ENCODE peak calls at places on chromosomes 5 and 9, in five cellular contexts. D is MM.1S, N is neural progenitor cell, C is GM23248, B is GM23338. H is an unnamed sample.
A peak's percentile ranks its signal among the peaks of the same experiment; 100 is the strongest.

GRCh38 chr5:2958976-2959375 is 207.5 kb upstream of the IRX2 start:
- DNase-seq in C (no peak), B (no peak), N (no peak), D (no peak), H (no peak)

GRCh38 chr5:953535-954449 is 54.8 kb upstream of the NKD2 start:
- DNase-seq in C (no peak), N (no peak), D (no peak), B (no peak), H (no peak)

GRCh38 chr9:84856181-84856632 is 186.7 kb downstream of the NTRK2 start:
- DNase-seq in N (no peak), D (no peak), C (peak; percentile 81), B (no peak), H (no peak)

GRCh38 chr5:141260458-141261237 is 15.5 kb downstream of the PCDHB15 start:
- DNase-seq in N (peak; percentile 11), D (no peak), B (peak; percentile 47), C (peak; percentile 27), H (no peak)

GRCh38 chr9:97398999-97399758 is 12.7 kb upstream of the TDRD7 start:
- DNase-seq in D (peak; percentile 62), C (peak; percentile 87), B (peak; percentile 85), N (peak; percentile 76), H (peak; percentile 91)

GRCh38 chr5:158414333-158414762 is 555.4 kb upstream of the CLINT1 start:
- DNase-seq in B (no peak), D (no peak), C (no peak), N (no peak), H (no peak)

GRCh38 chr5:167072225-167072624 is 1219.2 kb upstream of the WWC1 start:
- DNase-seq in D (no peak), C (peak; percentile 3), N (no peak), B (no peak), H (no peak)

GRCh38 chr5:40679071-40679997 is at the start of gene PTGER4:
- DNase-seq in B (peak; percentile 93), C (peak; percentile 94), N (peak; percentile 91), D (peak; percentile 86), H (peak; percentile 97)

GRCh38 chr5:29079771-29080170 is 2041.4 kb upstream of the CDH9 start:
- DNase-seq in C (no peak), N (peak; percentile 34), B (peak; percentile 70), D (no peak), H (no peak)

GRCh38 chr5:15521349-15521937 is 21.5 kb downstream of the FBXL7 start:
- DNase-seq in C (no peak), D (no peak), B (no peak), N (no peak), H (no peak)

GRCh38 chr5:17238521-17239041 is 21.1 kb downstream of the BASP1 start:
- DNase-seq in N (no peak), D (no peak), B (no peak), C (peak; percentile 81), H (no peak)

GRCh38 chr9:114518599-114519022 is 13.3 kb upstream of the WHRN start:
- DNase-seq in C (no peak), D (peak; percentile 78), N (no peak), B (no peak), H (no peak)

GRCh38 chr9:70144131-70144503 is 100.5 kb downstream of the MAMDC2 start:
- DNase-seq in D (no peak), B (no peak), N (no peak), C (no peak), H (no peak)

GRCh38 chr5:102758576-102758975 is 3.5 kb downstream of the PAM start:
- DNase-seq in C (peak; percentile 72), B (no peak), D (no peak), N (no peak), H (no peak)

GRCh38 chr5:160685695-160686094 is 166.3 kb downstream of the ATP10B start:
- DNase-seq in N (peak; percentile 58), D (peak; percentile 50), C (no peak), B (peak; percentile 75), H (no peak)

GRCh38 chr5:73963021-73963420 is 337.0 kb downstream of the ARHGEF28 start:
- DNase-seq in C (no peak), N (no peak), B (no peak), D (no peak), H (peak; percentile 89)

GRCh38 chr9:13171261-13171660 is 108.2 kb downstream of the MPDZ start:
- DNase-seq in C (no peak), D (no peak), B (no peak), N (no peak), H (no peak)

GRCh38 chr9:130786526-130786925 is 48.5 kb upstream of the ABL1 start:
- DNase-seq in B (no peak), N (no peak), D (no peak), C (no peak), H (no peak)
- H3K4me2 ChIP-seq in B (no peak overlapping the region), N (no peak overlapping the region), D (no peak overlapping the region), C (no peak overlapping the region), H (no peak overlapping the region)

GRCh38 chr5:32916648-32917047 is 205.5 kb downstream of the NPR3 start:
- DNase-seq in D (peak; percentile 42), C (peak; percentile 62), N (peak; percentile 50), B (peak; percentile 73), H (no peak)
- H3F3A ChIP-seq in D (no peaks in the 10 kb centered on the region), C (no peaks in the 10 kb centered on the region), N (no peaks in the 10 kb centered on the region), B (no peaks in the 10 kb centered on the region), H (no peaks in the 10 kb centered on the region)

GRCh38 chr5:170504598-170505266 is 912 bp downstream of the KCNIP1 start:
- DNase-seq in B (peak; percentile 18), D (no peak), N (no peak), C (no peak), H (no peak)
- H3K4me3 ChIP-seq in B (peak overlapping the region; percentile 66), D (no peak overlapping the region), N (peak overlapping the region; percentile 56), C (no peak overlapping the region), H (no peak overlapping the region)

GRCh38 chr9:91429501-91429900 is 5.9 kb upstream of the NFIL3 start:
- DNase-seq in B (no peak), D (peak; percentile 98), C (no peak), N (no peak), H (no peak)
- H3K4me2 ChIP-seq in B (no peak overlapping the region), D (peak overlapping the region; percentile 88), C (no peak overlapping the region), N (no peak overlapping the region), H (no peak overlapping the region)

GRCh38 chr5:151673421-151673820 is 13.3 kb downstream of the SPARC start:
- DNase-seq in N (no peak), D (no peak), B (no peak), C (no peak), H (no peak)

GRCh38 chr5:151670074-151670686 is 16.5 kb downstream of the SPARC start:
- DNase-seq in D (no peak), C (no peak), B (no peak), N (no peak), H (no peak)

GRCh38 chr5:151667083-151667482 is 19.6 kb downstream of the SPARC start:
- DNase-seq in D (no peak), C (no peak), B (no peak), N (no peak), H (no peak)

GRCh38 chr5:151671979-151672378 is 14.7 kb downstream of the SPARC start:
- DNase-seq in B (no peak), C (peak; percentile 88), N (no peak), D (no peak), H (no peak)

GRCh38 chr5:151670953-151671636 is 15.6 kb downstream of the SPARC start:
- DNase-seq in N (no peak), D (no peak), B (no peak), C (peak; percentile 84), H (no peak)
- H3F3A ChIP-seq in N (no peaks in the 10 kb centered on the region), D (no peaks in the 10 kb centered on the region), B (no peaks in the 10 kb centered on the region), C (peaks cover 96% of the 10 kb centered on the region), H (no peaks in the 10 kb centered on the region)

GRCh38 chr5:174732040-174733020 is 7.9 kb downstream of the MSX2 start:
- DNase-seq in N (peak; percentile 66), D (no peak), C (no peak), B (peak; percentile 63), H (no peak)
- H3K4me3 ChIP-seq in N (peak overlapping the region; percentile 40), D (no peak overlapping the region), C (peak overlapping the region; percentile 28), B (peak overlapping the region; percentile 54), H (no peak overlapping the region)

DNA sequence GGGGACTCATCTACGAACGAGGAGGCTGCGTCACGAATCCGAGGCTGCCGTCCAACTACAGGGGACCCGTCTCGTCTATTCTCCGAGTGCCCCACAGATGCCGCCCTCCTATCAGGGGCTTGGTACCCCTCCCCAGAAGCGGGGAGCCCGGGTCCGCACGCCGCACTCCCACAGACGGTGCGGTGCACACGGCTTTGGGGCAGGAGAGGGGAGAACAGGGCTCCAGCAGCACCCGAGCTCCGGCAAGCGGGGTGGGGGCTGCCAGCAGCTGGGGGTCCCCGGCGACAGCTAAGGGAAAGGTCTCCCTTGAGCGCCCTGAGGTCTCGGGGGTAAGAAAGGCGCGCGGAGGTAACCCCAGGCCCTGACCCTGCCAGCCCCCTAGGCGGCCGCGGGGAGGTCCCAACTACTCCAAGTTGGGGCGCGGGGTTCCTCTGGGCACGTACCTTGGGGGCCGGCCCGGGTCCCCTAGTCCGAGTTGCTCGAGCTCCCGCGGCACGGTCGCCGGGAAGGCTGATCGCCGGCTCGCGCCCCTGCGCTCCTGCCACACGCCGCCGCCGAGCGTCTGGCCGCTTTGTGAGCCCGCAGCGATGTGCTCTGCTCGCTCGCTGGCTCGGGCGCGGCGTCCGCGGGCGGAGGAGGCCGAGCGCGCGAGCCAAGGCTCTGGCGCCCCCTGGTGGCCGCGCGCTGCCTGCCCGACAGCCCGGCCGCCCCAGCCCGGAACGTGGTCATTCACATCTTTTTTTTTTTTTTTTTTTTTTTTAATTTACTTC is at the start of gene SPOCK1:
- DNase-seq in N (peak; percentile 96), C (peak; percentile 95), D (peak; percentile 77), B (peak; percentile 90), H (peak; percentile 81)
- H3K4me2 ChIP-seq in N (peak within 1 kb of the TSS; percentile 97), C (peak within 1 kb of the TSS; percentile 83), D (peak within 1 kb of the TSS; percentile 83), B (peak within 1 kb of the TSS; percentile 84), H (peak within 1 kb of the TSS; percentile 78)

GRCh38 chr9:125238127-125238914 is 2.8 kb downstream of the HSPA5 start:
- DNase-seq in C (peak; percentile 30), N (no peak), B (no peak), D (no peak), H (no peak)
- H3F3A ChIP-seq in C (peaks cover 80% of the 10 kb centered on the region), N (peaks cover 62% of the 10 kb centered on the region), B (peaks cover 48% of the 10 kb centered on the region), D (peaks cover 46% of the 10 kb centered on the region), H (peaks cover 76% of the 10 kb centered on the region)